ENCODE peak calls at places on chromosomes 1 and 21, in four cellular contexts. A is psoas muscle; C is GM13977; F is stimulated activated CD8-positive, alpha-beta memory T cell treated with anti-CD3 and anti-CD28 coated beads, Interleukin-4, amount 100 ng/mL, for 4 hours. P is an unnamed sample.

GRCh38 chr21:40143822-40144525 is 276.7 kb downstream of the PCP4 start:
- DNase-seq in C (peak), A (no peak), F (no peak), P (peak)

GRCh38 chr1:32066489-32066873 is 6.3 kb upstream of the TMEM39B start:
- DNase-seq in F (no peak), C (no peak), A (no peak), P (peak)

GRCh38 chr21:29340228-29340627 is 41.5 kb downstream of the BACH1 start:
- DNase-seq in C (no peak), F (no peak), A (no peak), P (no peak)

GRCh38 chr1:27960762-27961645 is 1.2 kb downstream of the XKR8 start:
- DNase-seq in A (no peak), F (no peak), C (peak), P (no peak)

GRCh38 chr1:2972011-2972878 is 49.0 kb upstream of the ACTRT2 start:
- DNase-seq in A (no peak), F (no peak), C (no peak), P (no peak)

GRCh38 chr1:94798472-94798871 is 21.7 kb upstream of the SLC44A3 start:
- DNase-seq in A (no peak), C (no peak), F (no peak), P (no peak)

GRCh38 chr1:109216662-109217061 is 2.9 kb downstream of the SARS1 start:
- DNase-seq in F (no peak), A (no peak), C (no peak), P (no peak)

GRCh38 chr1:210257698-210258395 is 25.3 kb downstream of the SERTAD4 start:
- DNase-seq in C (no peak), A (no peak), F (no peak), P (no peak)

GRCh38 chr1:222081859-222082258 is 340.0 kb upstream of the DUSP10 start:
- DNase-seq in F (no peak), A (no peak), C (no peak), P (no peak)

GRCh38 chr1:183989078-183989577 is 48.4 kb downstream of the COLGALT2 start:
- DNase-seq in F (no peak), C (peak), A (peak), P (no peak)

GRCh38 chr1:116833655-116834054 is 76.1 kb upstream of the PTGFRN start:
- DNase-seq in C (no peak), A (no peak), F (no peak), P (no peak)

GRCh38 chr21:38796426-38796825 is 9.3 kb upstream of the ETS2 start:
- DNase-seq in C (no peak), A (no peak), F (no peak), P (no peak)

GRCh38 chr1:8127201-8127641 is 101.1 kb upstream of the ERRFI1 start:
- DNase-seq in F (no peak), A (no peak), C (no peak), P (no peak)

GRCh38 chr1:214460304-214460916 is 91.0 kb downstream of the PTPN14 start:
- DNase-seq in F (no peak), C (no peak), A (no peak), P (no peak)

GRCh38 chr1:94980049-94980908 is 53.4 kb upstream of the CNN3 start:
- DNase-seq in F (no peak), C (no peak), A (no peak), P (no peak)

GRCh38 chr1:223739366-223740057 is 27.2 kb downstream of the CAPN2 start:
- DNase-seq in C (no peak), F (no peak), A (no peak), P (no peak)

GRCh38 chr1:68178821-68179490 is 53.4 kb downstream of the WLS start:
- DNase-seq in C (no peak), F (no peak), A (no peak), P (no peak)

GRCh38 chr1:230572121-230573083 is 69.9 kb upstream of the COG2 start:
- DNase-seq in A (no peak), F (no peak), C (no peak), P (peak)